ENCODE peak calls at places on chromosomes 16 and 17, in nine cellular contexts. One of them, this sample, is unnamed. For H3K9me3, the result is how much of the 10 kb centered on the place peaks cover.

GRCh38 chr17:19242323-19242722 is 5.2 kb downstream of the EPN2 start:
- DNase-seq in adrenal gland: no peak
- DNase-seq in sigmoid colon: no peak
- DNase-seq in neural progenitor cell: no peak
- DNase-seq in endothelial cell of umbilical vein: peak
- DNase-seq in heart right ventricle: no peak
- DNase-seq in cardiac muscle cell: no peak
- DNase-seq in left ventricle myocardium inferior: no peak
- DNase-seq in prostate gland: no peak
- DNase-seq in this sample: no peak

GRCh38 chr17:7409716-7410115 is 2.1 kb downstream of the NLGN2 start:
- DNase-seq in prostate gland: no peak
- DNase-seq in cardiac muscle cell: no peak
- DNase-seq in sigmoid colon: no peak
- DNase-seq in neural progenitor cell: no peak
- DNase-seq in heart right ventricle: no peak
- DNase-seq in left ventricle myocardium inferior: no peak
- DNase-seq in endothelial cell of umbilical vein: no peak
- DNase-seq in adrenal gland: no peak
- DNase-seq in this sample: no peak

GRCh38 chr17:69047368-69048263 is 13.1 kb downstream of the ABCA9 start:
- DNase-seq in cardiac muscle cell: peak
- DNase-seq in endothelial cell of umbilical vein: peak
- DNase-seq in left ventricle myocardium inferior: peak
- DNase-seq in sigmoid colon: peak
- DNase-seq in heart right ventricle: peak
- DNase-seq in prostate gland: no peak
- DNase-seq in neural progenitor cell: no peak
- DNase-seq in adrenal gland: peak
- DNase-seq in this sample: no peak

GRCh38 chr17:8798176-8799000 is 777 bp downstream of the MFSD6L start:
- DNase-seq in endothelial cell of umbilical vein: no peak
- DNase-seq in sigmoid colon: no peak
- DNase-seq in heart right ventricle: no peak
- DNase-seq in prostate gland: no peak
- DNase-seq in neural progenitor cell: no peak
- DNase-seq in cardiac muscle cell: no peak
- DNase-seq in left ventricle myocardium inferior: no peak
- DNase-seq in adrenal gland: no peak
- DNase-seq in this sample: no peak

GRCh38 chr16:24700549-24701392 is 28.7 kb upstream of the TNRC6A start:
- DNase-seq in prostate gland: peak
- DNase-seq in sigmoid colon: peak
- DNase-seq in left ventricle myocardium inferior: peak
- DNase-seq in neural progenitor cell: no peak
- DNase-seq in endothelial cell of umbilical vein: peak
- DNase-seq in adrenal gland: peak
- DNase-seq in cardiac muscle cell: peak
- DNase-seq in heart right ventricle: peak
- DNase-seq in this sample: no peak

GRCh38 chr17:44012391-44012790 is 2.4 kb downstream of the TMEM101 start:
- DNase-seq in adrenal gland: no peak
- DNase-seq in endothelial cell of umbilical vein: no peak
- DNase-seq in cardiac muscle cell: no peak
- DNase-seq in prostate gland: no peak
- DNase-seq in sigmoid colon: no peak
- DNase-seq in left ventricle myocardium inferior: no peak
- DNase-seq in heart right ventricle: no peak
- DNase-seq in neural progenitor cell: no peak
- DNase-seq in this sample: no peak

GRCh38 chr16:63129411-63130125 is 1093.3 kb upstream of the CDH8 start:
- DNase-seq in endothelial cell of umbilical vein: no peak
- DNase-seq in prostate gland: no peak
- DNase-seq in left ventricle myocardium inferior: no peak
- DNase-seq in cardiac muscle cell: no peak
- DNase-seq in sigmoid colon: no peak
- DNase-seq in neural progenitor cell: no peak
- DNase-seq in heart right ventricle: no peak
- DNase-seq in adrenal gland: no peak
- DNase-seq in this sample: peak

GRCh38 chr17:57869599-57870282 is 19.9 kb upstream of the MRPS23 start:
- DNase-seq in cardiac muscle cell: peak
- DNase-seq in adrenal gland: no peak
- DNase-seq in heart right ventricle: peak
- DNase-seq in neural progenitor cell: no peak
- DNase-seq in sigmoid colon: no peak
- DNase-seq in prostate gland: no peak
- DNase-seq in endothelial cell of umbilical vein: no peak
- DNase-seq in left ventricle myocardium inferior: no peak
- DNase-seq in this sample: no peak

GRCh38 chr16:69482410-69482951 is 58.1 kb downstream of the CYB5B start:
- DNase-seq in left ventricle myocardium inferior: peak
- DNase-seq in cardiac muscle cell: peak
- DNase-seq in heart right ventricle: peak
- DNase-seq in sigmoid colon: peak
- DNase-seq in adrenal gland: peak
- DNase-seq in neural progenitor cell: peak
- DNase-seq in endothelial cell of umbilical vein: peak
- DNase-seq in prostate gland: peak
- DNase-seq in this sample: no peak

GRCh38 chr16:50272111-50272571 is 5.8 kb downstream of the ADCY7 start:
- DNase-seq in neural progenitor cell: no peak
- DNase-seq in left ventricle myocardium inferior: no peak
- DNase-seq in adrenal gland: no peak
- DNase-seq in endothelial cell of umbilical vein: no peak
- DNase-seq in cardiac muscle cell: no peak
- DNase-seq in heart right ventricle: no peak
- DNase-seq in prostate gland: no peak
- DNase-seq in sigmoid colon: peak
- DNase-seq in this sample: no peak

GRCh38 chr16:4958510-4959111 is 481 bp downstream of the SEC14L5 start:
- DNase-seq in adrenal gland: no peak
- DNase-seq in endothelial cell of umbilical vein: no peak
- DNase-seq in prostate gland: no peak
- DNase-seq in heart right ventricle: no peak
- DNase-seq in neural progenitor cell: no peak
- DNase-seq in sigmoid colon: no peak
- DNase-seq in left ventricle myocardium inferior: no peak
- DNase-seq in cardiac muscle cell: no peak
- DNase-seq in this sample: no peak

GRCh38 chr16:48542020-48542473 is 67.9 kb downstream of the N4BP1 start:
- DNase-seq in endothelial cell of umbilical vein: peak
- DNase-seq in cardiac muscle cell: peak
- DNase-seq in heart right ventricle: peak
- DNase-seq in left ventricle myocardium inferior: peak
- DNase-seq in prostate gland: peak
- DNase-seq in neural progenitor cell: peak
- DNase-seq in sigmoid colon: peak
- DNase-seq in adrenal gland: peak
- DNase-seq in this sample: peak

GRCh38 chr17:58818654-58819053 is 63.0 kb downstream of the PPM1E start:
- DNase-seq in sigmoid colon: no peak
- DNase-seq in cardiac muscle cell: no peak
- DNase-seq in prostate gland: no peak
- DNase-seq in adrenal gland: no peak
- DNase-seq in heart right ventricle: no peak
- DNase-seq in left ventricle myocardium inferior: no peak
- DNase-seq in endothelial cell of umbilical vein: no peak
- DNase-seq in neural progenitor cell: no peak
- DNase-seq in this sample: no peak

GRCh38 chr16:66263973-66264310 is 102.5 kb upstream of the CDH5 start:
- DNase-seq in prostate gland: no peak
- DNase-seq in left ventricle myocardium inferior: no peak
- DNase-seq in heart right ventricle: no peak
- DNase-seq in endothelial cell of umbilical vein: no peak
- DNase-seq in cardiac muscle cell: no peak
- DNase-seq in neural progenitor cell: no peak
- DNase-seq in sigmoid colon: peak
- DNase-seq in adrenal gland: peak
- DNase-seq in this sample: no peak

GRCh38 chr17:46000757-46001156 is 1.7 kb downstream of the STH start:
- DNase-seq in cardiac muscle cell: no peak
- DNase-seq in heart right ventricle: no peak
- DNase-seq in adrenal gland: no peak
- DNase-seq in endothelial cell of umbilical vein: no peak
- DNase-seq in neural progenitor cell: no peak
- DNase-seq in left ventricle myocardium inferior: no peak
- DNase-seq in prostate gland: no peak
- DNase-seq in sigmoid colon: no peak
- DNase-seq in this sample: no peak
- H3K4me3 ChIP-seq in cardiac muscle cell: no peak
- H3K4me3 ChIP-seq in heart right ventricle: no peak
- H3K4me3 ChIP-seq in adrenal gland: no peak
- H3K4me3 ChIP-seq in endothelial cell of umbilical vein: no peak
- H3K4me3 ChIP-seq in neural progenitor cell: no peak
- H3K4me3 ChIP-seq in left ventricle myocardium inferior: no peak
- H3K4me3 ChIP-seq in prostate gland: no peak
- H3K4me3 ChIP-seq in sigmoid colon: no peak
- H3K4me3 ChIP-seq in this sample: no peak

GRCh38 chr16:85126383-85126730 is 14.1 kb upstream of the CIBAR2 start:
- DNase-seq in sigmoid colon: no peak
- DNase-seq in neural progenitor cell: no peak
- DNase-seq in endothelial cell of umbilical vein: no peak
- DNase-seq in adrenal gland: no peak
- DNase-seq in prostate gland: no peak
- DNase-seq in left ventricle myocardium inferior: no peak
- DNase-seq in heart right ventricle: no peak
- DNase-seq in cardiac muscle cell: no peak
- DNase-seq in this sample: no peak
- H3K9me3 ChIP-seq in sigmoid colon: under half
- H3K9me3 ChIP-seq in neural progenitor cell: under half
- H3K9me3 ChIP-seq in endothelial cell of umbilical vein: under half
- H3K9me3 ChIP-seq in adrenal gland: under half
- H3K9me3 ChIP-seq in prostate gland: under half
- H3K9me3 ChIP-seq in left ventricle myocardium inferior: under half
- H3K9me3 ChIP-seq in heart right ventricle: under half
- H3K9me3 ChIP-seq in cardiac muscle cell: under half
- H3K9me3 ChIP-seq in this sample: under half

GRCh38 chr17:51164911-51165679 is 1.1 kb upstream of the NME2 start:
- DNase-seq in endothelial cell of umbilical vein: no peak
- DNase-seq in adrenal gland: peak
- DNase-seq in prostate gland: no peak
- DNase-seq in heart right ventricle: no peak
- DNase-seq in neural progenitor cell: peak
- DNase-seq in cardiac muscle cell: no peak
- DNase-seq in left ventricle myocardium inferior: no peak
- DNase-seq in sigmoid colon: no peak
- DNase-seq in this sample: no peak
- H3K4me3 ChIP-seq in endothelial cell of umbilical vein: no peak
- H3K4me3 ChIP-seq in adrenal gland: no peak
- H3K4me3 ChIP-seq in prostate gland: peak
- H3K4me3 ChIP-seq in heart right ventricle: peak
- H3K4me3 ChIP-seq in neural progenitor cell: peak
- H3K4me3 ChIP-seq in cardiac muscle cell: peak
- H3K4me3 ChIP-seq in left ventricle myocardium inferior: peak
- H3K4me3 ChIP-seq in sigmoid colon: peak
- H3K4me3 ChIP-seq in this sample: peak

DNA sequence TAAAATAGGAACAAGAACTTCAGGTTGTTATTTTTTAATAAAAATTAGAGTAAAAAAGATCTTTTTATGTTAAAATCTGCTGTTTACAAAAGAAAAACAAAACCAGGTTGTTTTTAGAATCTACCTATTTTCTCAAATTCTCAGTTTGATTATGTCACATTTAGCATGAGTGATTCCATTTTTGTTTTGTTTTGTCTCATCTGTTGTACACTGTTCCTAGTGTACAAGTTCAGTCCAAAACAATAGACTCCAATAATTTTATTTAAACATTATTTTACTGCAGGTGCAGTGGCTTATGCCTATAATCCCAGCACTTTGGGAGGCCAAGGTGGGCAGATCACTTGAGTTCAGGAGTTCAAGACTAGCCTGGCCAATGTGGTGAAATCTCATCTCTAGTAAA is 2142.7 kb downstream of the TP53TG3F start:
- DNase-seq in adrenal gland: no peak
- DNase-seq in neural progenitor cell: no peak
- DNase-seq in prostate gland: no peak
- DNase-seq in endothelial cell of umbilical vein: no peak
- DNase-seq in heart right ventricle: no peak
- DNase-seq in sigmoid colon: no peak
- DNase-seq in left ventricle myocardium inferior: no peak
- DNase-seq in cardiac muscle cell: no peak
- DNase-seq in this sample: no peak
- H3K9me3 ChIP-seq in adrenal gland: under half
- H3K9me3 ChIP-seq in neural progenitor cell: under half
- H3K9me3 ChIP-seq in prostate gland: under half
- H3K9me3 ChIP-seq in endothelial cell of umbilical vein: under half
- H3K9me3 ChIP-seq in heart right ventricle: under half
- H3K9me3 ChIP-seq in sigmoid colon: under half
- H3K9me3 ChIP-seq in left ventricle myocardium inferior: under half
- H3K9me3 ChIP-seq in cardiac muscle cell: under half
- H3K9me3 ChIP-seq in this sample: under half

DNA sequence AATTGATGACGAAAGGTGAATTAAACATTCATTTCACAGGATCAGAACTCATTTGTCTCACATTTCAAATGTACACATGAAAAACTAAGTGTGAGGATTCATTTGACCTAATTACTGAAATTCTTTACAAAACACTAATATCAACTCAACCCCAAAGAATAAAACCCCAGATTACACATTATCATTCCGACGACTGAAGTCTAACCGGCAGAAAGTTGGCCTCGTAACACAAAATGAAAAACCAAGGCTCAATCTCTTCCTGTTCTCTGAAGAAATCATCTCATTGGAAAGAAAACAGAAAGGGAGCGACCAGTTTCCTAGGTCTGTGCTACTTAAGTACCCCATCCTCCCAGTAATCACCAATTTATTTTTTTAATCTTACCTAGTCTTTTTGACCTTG is 1.8 kb downstream of the JPT1 start:
- DNase-seq in left ventricle myocardium inferior: no peak
- DNase-seq in cardiac muscle cell: peak
- DNase-seq in prostate gland: no peak
- DNase-seq in heart right ventricle: no peak
- DNase-seq in adrenal gland: no peak
- DNase-seq in endothelial cell of umbilical vein: no peak
- DNase-seq in neural progenitor cell: no peak
- DNase-seq in sigmoid colon: no peak
- DNase-seq in this sample: no peak
- H3K4me3 ChIP-seq in left ventricle myocardium inferior: peak
- H3K4me3 ChIP-seq in cardiac muscle cell: peak
- H3K4me3 ChIP-seq in prostate gland: no peak
- H3K4me3 ChIP-seq in heart right ventricle: no peak
- H3K4me3 ChIP-seq in adrenal gland: no peak
- H3K4me3 ChIP-seq in endothelial cell of umbilical vein: peak
- H3K4me3 ChIP-seq in neural progenitor cell: peak
- H3K4me3 ChIP-seq in sigmoid colon: no peak
- H3K4me3 ChIP-seq in this sample: no peak

DNA sequence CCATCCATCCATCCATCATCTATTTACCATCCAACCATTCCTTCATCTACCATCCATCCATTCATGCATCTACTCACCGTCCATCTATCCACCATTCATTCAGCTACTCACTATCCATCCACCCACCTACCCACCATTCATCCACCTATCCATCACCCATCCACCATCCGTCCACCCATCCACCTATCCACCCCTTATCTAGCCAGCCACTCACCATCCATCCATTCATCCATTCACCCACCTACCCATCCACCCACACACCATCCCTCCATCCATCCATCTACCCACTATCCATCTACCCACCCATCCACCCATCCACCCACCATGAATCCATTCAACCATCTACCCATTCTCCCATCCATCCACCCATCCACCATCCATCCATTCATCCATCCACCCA is 26.6 kb downstream of the BCO1 start:
- DNase-seq in prostate gland: no peak
- DNase-seq in heart right ventricle: no peak
- DNase-seq in cardiac muscle cell: no peak
- DNase-seq in left ventricle myocardium inferior: no peak
- DNase-seq in neural progenitor cell: no peak
- DNase-seq in sigmoid colon: no peak
- DNase-seq in adrenal gland: no peak
- DNase-seq in endothelial cell of umbilical vein: no peak
- DNase-seq in this sample: no peak
- H3K9me3 ChIP-seq in prostate gland: under half
- H3K9me3 ChIP-seq in heart right ventricle: under half
- H3K9me3 ChIP-seq in cardiac muscle cell: under half
- H3K9me3 ChIP-seq in left ventricle myocardium inferior: under half
- H3K9me3 ChIP-seq in neural progenitor cell: under half
- H3K9me3 ChIP-seq in sigmoid colon: under half
- H3K9me3 ChIP-seq in adrenal gland: under half
- H3K9me3 ChIP-seq in endothelial cell of umbilical vein: under half
- H3K9me3 ChIP-seq in this sample: under half